ENCODE peak calls at places on chromosomes 12 and 14, in eight cellular contexts. G, V, Z, M, W, P, T and X are unnamed samples.

GRCh38 chr14:104553166-104554087 is 26.1 kb upstream of the C14orf180 start:
- DNase-seq in M (no peak), G (no peak), P (no peak), T (no peak), V (peak; percentile 8), W (no peak), Z (no peak), X (no peak)

GRCh38 chr14:56055521-56055920 is 62.7 kb upstream of the PELI2 start:
- DNase-seq in T (no peak), W (no peak), G (no peak), Z (no peak), M (no peak), P (no peak), V (no peak), X (no peak)

GRCh38 chr14:22776215-22776614 is 9.7 kb downstream of the OXA1L start:
- DNase-seq in G (no peak), Z (no peak), P (no peak), M (no peak), V (no peak), T (no peak), W (no peak), X (no peak)

GRCh38 chr14:55730602-55731001 is 150.6 kb downstream of the KTN1 start:
- DNase-seq in V (no peak), P (no peak), G (no peak), M (no peak), T (no peak), Z (no peak), W (no peak), X (peak; percentile 53)

GRCh38 chr12:76025601-76026575 is 5.7 kb downstream of the PHLDA1 start:
- DNase-seq in V (no peak), T (no peak), M (no peak), G (no peak), W (no peak), Z (no peak), P (peak; percentile 51), X (no peak)

GRCh38 chr14:39035336-39035735 is 67.7 kb downstream of the SEC23A start:
- DNase-seq in M (no peak), G (no peak), Z (no peak), T (no peak), V (no peak), W (no peak), P (no peak), X (no peak)

GRCh38 chr12:96985515-96986362 is 78.7 kb downstream of the NEDD1 start:
- DNase-seq in T (no peak), G (no peak), M (peak; percentile 60), W (peak; percentile 36), Z (peak; percentile 84), V (peak; percentile 37), P (peak; percentile 34), X (peak; percentile 44)

GRCh38 chr12:12443482-12443881 is 86.6 kb downstream of the BORCS5 start:
- DNase-seq in P (no peak), W (no peak), G (no peak), T (no peak), V (no peak), Z (no peak), M (no peak), X (no peak)

GRCh38 chr12:124456652-124457152 is 110.7 kb downstream of the NCOR2 start:
- DNase-seq in M (no peak), W (peak; percentile 84), P (no peak), V (peak; percentile 63), G (peak; percentile 85), Z (no peak), T (no peak), X (no peak)

GRCh38 chr14:22176930-22177329 is 412.1 kb downstream of the DAD1 start:
- DNase-seq in G (no peak), M (no peak), V (no peak), W (no peak), T (no peak), Z (no peak), P (no peak), X (no peak)

GRCh38 chr14:100864960-100865681 is 38.4 kb downstream of the RTL1 start:
- DNase-seq in Z (no peak), P (no peak), G (no peak), V (peak; percentile 2), T (no peak), W (no peak), M (no peak), X (no peak)

GRCh38 chr14:52052289-52052943 is 16.4 kb downstream of the NID2 start:
- DNase-seq in V (no peak), G (no peak), Z (no peak), W (no peak), T (peak; percentile 78), P (no peak), M (no peak), X (no peak)

GRCh38 chr12:106031736-106032135 is 107.0 kb downstream of the NUAK1 start:
- DNase-seq in G (no peak), P (no peak), W (no peak), T (no peak), M (no peak), Z (no peak), V (no peak), X (no peak)

GRCh38 chr14:32630701-32631100 is 301.6 kb downstream of the AKAP6 start:
- DNase-seq in M (no peak), Z (no peak), T (no peak), G (no peak), V (no peak), W (no peak), P (no peak), X (no peak)

GRCh38 chr14:32933943-32934890 is 4.5 kb upstream of the NPAS3 start:
- DNase-seq in V (peak; percentile 30), Z (peak; percentile 64), G (no peak), M (no peak), T (no peak), W (no peak), P (peak; percentile 68), X (no peak)